ENCODE peak calls at places on chromosomes 13 and 19, in four cellular contexts. K, V, Y and J are unnamed samples.

GRCh38 chr13:49220856-49221614 is 897 bp downstream of the MLNR start:
- DNase-seq in K (peak), V (peak), Y (no peak), J (no peak)

GRCh38 chr19:43725468-43725867 is 9.6 kb downstream of the IRGC start:
- DNase-seq in K (no peak), V (no peak), Y (no peak), J (no peak)

GRCh38 chr19:49512970-49513745 is 697 bp downstream of the FCGRT start:
- DNase-seq in K (peak), V (peak), Y (no peak), J (peak)

GRCh38 chr13:41222259-41222852 is 28.0 kb upstream of the KBTBD7 start:
- DNase-seq in K (peak), V (peak), Y (no peak), J (peak)

GRCh38 chr19:9306443-9306842 is 3.2 kb downstream of the ZNF699 start:
- DNase-seq in K (no peak), V (no peak), Y (peak), J (no peak)

GRCh38 chr13:72379581-72379980 is 347.8 kb downstream of the MZT1 start:
- DNase-seq in K (no peak), V (no peak), Y (no peak), J (no peak)

GRCh38 chr19:3821857-3822364 is 35.7 kb upstream of the MATK start:
- DNase-seq in K (peak), V (peak), Y (no peak), J (peak)

GRCh38 chr19:45676851-45677263 is 8.8 kb downstream of the GIPR start:
- DNase-seq in K (peak), V (no peak), Y (no peak), J (peak)

GRCh38 chr13:96821971-96822370 is 172.3 kb downstream of the OXGR1 start:
- DNase-seq in K (no peak), V (no peak), Y (no peak), J (no peak)

GRCh38 chr13:110682746-110683145 is 23.2 kb downstream of the CARS2 start:
- DNase-seq in K (no peak), V (no peak), Y (no peak), J (no peak)

DNA sequence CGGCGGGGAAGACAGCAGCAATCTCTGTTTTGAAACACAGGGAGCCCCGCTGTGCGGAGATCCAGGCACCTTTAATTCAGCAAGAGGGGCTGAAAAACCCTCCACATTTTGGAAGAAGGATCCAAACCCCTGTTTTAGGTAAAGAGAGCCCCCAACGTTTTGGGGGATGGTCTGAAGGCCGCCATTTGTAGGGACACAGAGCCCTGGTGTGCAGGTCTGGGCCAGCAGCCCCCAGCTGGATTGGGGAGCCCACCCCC is 3.5 kb upstream of the HOOK2 start:
- DNase-seq in K (no peak), V (no peak), Y (no peak), J (no peak)
- TF ChIP-seq CTCF in K (no peak), V (no peak), Y (no peak), J (no peak)

GRCh38 chr19:18589380-18590272 is 1.0 kb downstream of the REX1BD start:
- DNase-seq in K (peak), V (peak), Y (no peak), J (peak)

GRCh38 chr19:18587962-18588610 is 512 bp upstream of the REX1BD start:
- DNase-seq in K (peak), V (no peak), Y (no peak), J (no peak)

GRCh38 chr19:18588611-18589379 is at the start of gene REX1BD:
- DNase-seq in K (peak), V (peak), Y (no peak), J (peak)

GRCh38 chr19:18591735-18592385 is 3.3 kb downstream of the REX1BD start:
- DNase-seq in K (no peak), V (no peak), Y (no peak), J (no peak)

DNA sequence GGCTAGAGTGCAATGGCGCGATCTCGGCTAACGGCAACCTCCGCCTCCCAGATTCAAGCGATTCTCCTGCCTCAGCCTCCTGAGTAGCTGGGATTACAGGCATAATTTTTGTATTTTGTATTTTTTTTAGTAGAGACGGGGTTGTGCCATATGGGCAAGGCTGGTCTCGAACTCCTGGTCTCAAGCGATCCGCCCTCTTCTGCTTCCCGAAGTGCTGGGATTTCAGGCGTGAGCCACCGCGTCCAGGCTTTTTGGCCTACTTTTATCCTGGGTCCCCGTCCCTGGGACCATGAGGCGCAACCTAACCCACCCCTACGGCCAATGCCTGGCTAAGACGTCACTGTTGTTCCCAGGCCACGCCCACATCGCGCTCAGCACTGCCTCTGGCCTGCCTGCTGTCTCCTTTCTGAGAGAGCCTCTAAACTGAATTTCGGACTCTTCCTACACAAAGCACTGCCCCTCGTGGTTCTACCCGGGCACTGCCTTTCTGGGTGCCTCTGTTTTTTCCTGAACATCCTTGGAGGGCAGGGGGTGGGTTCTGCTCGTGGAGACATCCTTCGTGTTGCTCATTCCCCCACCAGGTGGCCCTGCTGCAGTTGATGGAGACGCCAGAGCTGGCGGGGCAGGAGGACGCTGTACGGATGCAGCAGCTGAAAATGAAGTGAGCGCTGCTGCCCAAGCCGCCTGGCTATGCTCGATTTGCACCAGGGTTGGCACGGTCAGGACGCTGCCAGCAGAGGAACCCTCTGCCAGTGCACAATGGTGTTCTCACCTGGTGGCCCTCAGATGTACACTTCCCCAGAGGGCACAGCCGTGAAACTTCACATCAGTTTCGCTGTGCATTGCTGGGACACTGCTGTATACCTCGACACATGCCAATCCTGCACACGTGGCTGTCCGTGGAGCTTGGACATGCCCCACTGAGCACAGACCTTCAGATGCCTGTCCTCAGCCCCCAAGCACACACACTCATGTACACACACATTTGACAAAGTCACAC is 2.0 kb downstream of the REX1BD start:
- DNase-seq in K (peak), V (peak), Y (no peak), J (no peak)
- TF ChIP-seq CTCF in K (peak), V (peak), Y (peak), J (no peak)

DNA sequence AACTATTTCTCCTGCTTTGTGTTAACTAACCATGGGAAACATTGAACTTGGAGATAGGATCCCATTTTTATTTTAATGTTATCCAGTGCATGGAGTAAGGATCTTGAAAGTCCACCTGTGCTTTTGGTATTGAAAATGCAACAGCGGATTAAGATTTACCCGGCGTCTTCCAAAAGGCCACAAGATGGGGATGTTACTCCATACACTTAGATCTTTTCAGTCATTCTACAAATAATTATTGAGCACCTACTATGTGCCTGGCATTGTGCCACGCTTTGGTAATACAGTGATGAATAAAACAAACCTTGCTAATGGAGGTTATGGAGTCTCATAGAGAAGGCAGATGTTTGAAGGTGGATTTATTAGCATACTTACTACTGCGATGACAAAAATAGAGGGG is 56.9 kb downstream of the RFC3 start:
- DNase-seq in K (no peak), V (no peak), Y (no peak), J (no peak)
- TF ChIP-seq CTCF in K (no peak), V (no peak), Y (no peak), J (no peak)

DNA sequence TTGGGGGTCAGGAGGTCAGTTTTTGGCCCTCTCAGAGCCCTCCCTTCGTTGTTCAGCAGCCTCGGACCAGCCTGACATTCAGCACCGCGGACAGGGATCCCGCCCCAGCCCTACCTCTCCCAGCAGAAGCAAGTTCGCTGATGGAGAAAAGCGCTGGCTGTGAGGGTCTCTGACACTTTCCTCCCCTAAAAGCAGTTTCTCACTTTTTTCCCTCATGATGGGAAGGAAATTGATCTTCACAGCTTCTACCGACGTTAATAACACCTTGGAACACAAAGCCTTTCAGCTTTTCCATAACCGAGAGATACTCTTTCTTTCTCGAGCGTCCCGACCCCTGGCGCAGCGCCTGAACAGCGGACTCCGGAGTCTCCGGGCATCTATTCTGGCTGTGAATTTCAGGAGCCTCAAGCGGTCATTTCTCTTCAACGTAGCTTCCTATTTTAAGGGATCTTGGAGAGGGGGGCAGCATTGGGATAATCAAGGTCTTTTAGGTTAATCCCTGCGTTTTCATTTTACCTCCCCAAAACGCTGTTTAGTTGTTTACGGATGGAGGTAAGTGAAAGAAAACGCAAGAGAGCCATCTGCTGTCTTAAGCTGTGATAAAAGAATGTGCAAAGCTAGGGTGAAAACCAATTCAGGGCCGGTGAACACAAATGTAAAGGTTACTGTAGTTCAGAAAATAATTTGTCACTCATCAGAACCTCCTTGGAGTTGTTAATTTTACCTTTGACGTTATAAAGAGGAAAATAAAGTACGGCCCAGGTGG is 467.2 kb downstream of the ITGBL1 start:
- DNase-seq in K (no peak), V (peak), Y (no peak), J (peak)
- TF ChIP-seq CTCF in K (no peak), V (no peak), Y (no peak), J (no peak)

GRCh38 chr19:51001495-51001894 is at the start of gene KLK8:
- DNase-seq in K (no peak), V (no peak), Y (no peak), J (no peak)

GRCh38 chr19:51002101-51002532 is 713 bp upstream of the KLK8 start:
- DNase-seq in K (no peak), V (no peak), Y (no peak), J (peak)

GRCh38 chr19:51000426-51000825 is 978 bp downstream of the KLK8 start:
- DNase-seq in K (no peak), V (no peak), Y (no peak), J (no peak)

GRCh38 chr19:51002542-51003311 is 1.3 kb upstream of the KLK8 start:
- DNase-seq in K (peak), V (no peak), Y (no peak), J (peak)

DNA sequence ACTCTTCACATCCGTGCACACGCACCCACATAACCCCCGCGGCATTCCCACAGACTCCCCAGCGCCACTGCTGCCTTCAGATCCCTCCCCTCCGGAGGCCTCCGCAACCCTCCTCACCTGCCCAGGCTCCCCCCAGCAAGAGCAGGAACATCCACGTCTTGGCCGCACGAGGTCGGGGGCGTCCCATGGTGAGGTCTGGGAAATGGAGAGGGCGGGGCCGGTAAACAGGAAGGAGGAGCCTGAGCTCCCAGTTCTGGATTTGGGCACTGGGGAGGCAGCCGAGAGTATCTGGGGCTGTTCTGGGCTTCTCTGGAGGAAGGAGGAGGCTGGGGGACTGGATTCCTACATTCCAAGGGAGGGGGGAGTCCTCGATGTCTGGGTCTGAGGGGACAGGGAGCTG is 423 bp downstream of the KLK8 start:
- DNase-seq in K (no peak), V (no peak), Y (no peak), J (no peak)
- TF ChIP-seq CTCF in K (no peak), V (no peak), Y (no peak), J (no peak)

DNA sequence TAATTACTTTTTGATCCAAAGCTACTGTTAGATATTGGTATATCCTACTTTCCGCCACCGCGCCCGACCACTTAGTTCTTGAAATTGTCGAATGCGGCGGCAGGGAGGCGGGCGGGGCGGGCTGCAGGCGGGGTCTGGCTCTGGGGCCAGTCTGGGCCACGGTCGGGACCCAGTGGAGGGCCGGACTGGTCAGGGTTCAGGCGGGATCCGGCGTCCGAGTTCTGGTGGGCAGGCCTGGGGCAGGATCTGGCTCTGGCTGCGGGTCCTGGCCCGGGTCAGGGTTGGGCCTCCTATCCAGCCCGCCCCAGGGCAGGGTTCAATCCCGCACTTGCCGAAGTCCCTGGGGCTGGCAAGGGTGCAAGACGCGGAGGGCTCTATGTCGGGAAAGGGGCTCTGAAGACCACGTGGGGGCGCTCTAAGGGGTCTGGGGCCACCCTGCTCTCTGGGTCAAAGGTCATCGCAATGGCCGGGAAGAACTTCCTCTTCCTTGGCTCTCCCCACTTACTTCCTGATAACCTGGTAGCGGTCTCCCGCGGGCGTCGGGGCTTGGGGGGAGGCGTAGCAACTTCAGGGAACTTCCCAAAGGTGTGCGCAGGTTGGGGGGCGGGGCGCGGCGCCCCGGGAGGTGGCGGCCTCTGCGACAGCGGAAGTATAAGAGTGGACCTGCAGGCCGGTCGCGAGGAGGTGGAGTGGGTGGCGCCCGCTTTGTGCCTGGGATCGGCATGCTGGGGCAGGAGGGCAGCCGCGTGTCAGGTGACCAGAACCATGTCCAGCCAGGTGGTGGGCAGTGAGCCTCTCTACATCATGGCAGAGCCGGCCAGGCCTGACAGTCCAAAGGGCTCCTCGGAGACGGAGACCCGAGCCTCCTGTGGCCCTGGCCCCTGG is 83.4 kb downstream of the MRPL57 start:
- DNase-seq in K (no peak), V (no peak), Y (no peak), J (no peak)
- TF ChIP-seq CTCF in K (no peak), V (no peak), Y (no peak), J (no peak)

GRCh38 chr13:27338816-27339215 is 68.2 kb downstream of the RASL11A start:
- DNase-seq in K (peak), V (peak), Y (no peak), J (no peak)
- TF ChIP-seq CTCF in K (no peak), V (no peak), Y (peak), J (no peak)